ENCODE peak calls at places on chromosomes 4 and X, in four cellular contexts. One of them, this sample, is unnamed.

GRCh38 chr4:105569014-105569850 is 16.8 kb downstream of the ARHGEF38 start:
- DNase-seq in HCT116: no peak
- DNase-seq in SK-N-SH: no peak
- DNase-seq in K562: no peak
- DNase-seq in this sample: no peak

GRCh38 chr4:21531048-21531447 is 417.5 kb downstream of the KCNIP4 start:
- DNase-seq in SK-N-SH: no peak
- DNase-seq in HCT116: no peak
- DNase-seq in K562: no peak
- DNase-seq in this sample: no peak

GRCh38 chrX:25144043-25144940 is 128.5 kb upstream of the ARX start:
- DNase-seq in SK-N-SH: peak
- DNase-seq in K562: peak
- DNase-seq in HCT116: peak
- DNase-seq in this sample: peak

GRCh38 chr4:187744911-187745310 is 250.7 kb upstream of the ZFP42 start:
- DNase-seq in SK-N-SH: no peak
- DNase-seq in HCT116: peak
- DNase-seq in K562: no peak
- DNase-seq in this sample: no peak

GRCh38 chrX:6599230-6599629 is 64.3 kb upstream of the VCX3A start:
- DNase-seq in SK-N-SH: no peak
- DNase-seq in K562: no peak
- DNase-seq in HCT116: no peak
- DNase-seq in this sample: no peak

GRCh38 chr4:17613761-17614415 is 553 bp upstream of the MED28 start:
- DNase-seq in K562: no peak
- DNase-seq in SK-N-SH: no peak
- DNase-seq in HCT116: no peak
- DNase-seq in this sample: peak

GRCh38 chr4:181650033-181650825 is 593.0 kb upstream of the TENM3 start:
- DNase-seq in SK-N-SH: no peak
- DNase-seq in K562: no peak
- DNase-seq in HCT116: no peak
- DNase-seq in this sample: no peak

GRCh38 chr4:3834186-3834920 is 68.2 kb downstream of the ADRA2C start:
- DNase-seq in HCT116: no peak
- DNase-seq in K562: no peak
- DNase-seq in SK-N-SH: no peak
- DNase-seq in this sample: no peak

GRCh38 chr4:68038272-68038671 is 75.0 kb upstream of the TMPRSS11A start:
- DNase-seq in SK-N-SH: no peak
- DNase-seq in HCT116: no peak
- DNase-seq in K562: no peak
- DNase-seq in this sample: no peak

GRCh38 chr4:47647029-47647428 is 162.0 kb downstream of the ATP10D start:
- DNase-seq in K562: no peak
- DNase-seq in HCT116: no peak
- DNase-seq in SK-N-SH: no peak
- DNase-seq in this sample: no peak
- TF ChIP-seq ELF1 in K562: no peak
- TF ChIP-seq ELF1 in HCT116: no peak
- TF ChIP-seq ELF1 in SK-N-SH: no peak
- TF ChIP-seq ELF1 in this sample: no peak

DNA sequence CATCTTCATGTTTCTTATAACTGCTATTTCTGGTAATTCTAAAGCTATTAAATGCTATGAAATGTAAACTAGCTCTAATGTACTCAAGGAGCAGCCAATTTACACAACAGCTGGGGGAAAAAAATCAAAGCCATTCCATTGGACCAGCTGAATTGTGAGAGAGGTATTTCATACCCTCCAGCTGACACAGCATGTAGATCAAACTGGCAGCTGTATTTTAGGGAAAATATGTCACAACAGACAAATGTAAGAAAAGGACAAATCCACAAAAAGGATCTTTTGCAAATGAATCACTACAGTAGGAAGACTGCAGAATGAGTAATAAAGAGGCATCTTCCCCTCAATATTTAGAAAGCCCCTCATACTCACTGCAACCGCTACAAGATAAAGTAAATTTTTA is 65.1 kb upstream of the FAM47B start:
- DNase-seq in SK-N-SH: no peak
- DNase-seq in K562: no peak
- DNase-seq in HCT116: no peak
- DNase-seq in this sample: no peak
- TF ChIP-seq ELF1 in SK-N-SH: no peak
- TF ChIP-seq ELF1 in K562: no peak
- TF ChIP-seq ELF1 in HCT116: no peak
- TF ChIP-seq ELF1 in this sample: no peak

DNA sequence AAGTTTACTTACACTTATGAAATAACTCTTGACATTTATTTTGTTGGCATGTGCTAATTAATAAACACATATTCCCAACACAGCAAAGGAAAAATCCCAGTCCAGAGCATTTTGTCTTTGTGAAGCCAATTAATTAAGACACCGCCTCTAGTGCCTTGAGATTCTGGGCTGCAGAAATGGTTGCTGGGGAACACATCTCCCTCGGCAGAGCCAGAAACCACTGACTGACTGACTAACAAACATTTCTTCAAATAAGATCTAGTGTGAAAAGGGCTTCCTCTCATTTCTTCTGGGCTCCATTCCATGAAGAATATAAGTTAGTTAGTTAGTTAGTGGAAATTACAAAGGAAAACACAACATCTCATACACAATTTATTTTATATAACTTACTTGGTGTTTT is 28.4 kb upstream of the NAP1L5 start:
- DNase-seq in SK-N-SH: no peak
- DNase-seq in HCT116: no peak
- DNase-seq in K562: no peak
- DNase-seq in this sample: no peak
- TF ChIP-seq ELF1 in SK-N-SH: no peak
- TF ChIP-seq ELF1 in HCT116: no peak
- TF ChIP-seq ELF1 in K562: no peak
- TF ChIP-seq ELF1 in this sample: no peak

GRCh38 chrX:2559124-2559523 is 58.3 kb upstream of the DHRSX start:
- DNase-seq in HCT116: no peak
- DNase-seq in K562: no peak
- DNase-seq in SK-N-SH: no peak
- DNase-seq in this sample: no peak
- TF ChIP-seq ELF1 in HCT116: no peak
- TF ChIP-seq ELF1 in K562: no peak
- TF ChIP-seq ELF1 in SK-N-SH: no peak
- TF ChIP-seq ELF1 in this sample: no peak

DNA sequence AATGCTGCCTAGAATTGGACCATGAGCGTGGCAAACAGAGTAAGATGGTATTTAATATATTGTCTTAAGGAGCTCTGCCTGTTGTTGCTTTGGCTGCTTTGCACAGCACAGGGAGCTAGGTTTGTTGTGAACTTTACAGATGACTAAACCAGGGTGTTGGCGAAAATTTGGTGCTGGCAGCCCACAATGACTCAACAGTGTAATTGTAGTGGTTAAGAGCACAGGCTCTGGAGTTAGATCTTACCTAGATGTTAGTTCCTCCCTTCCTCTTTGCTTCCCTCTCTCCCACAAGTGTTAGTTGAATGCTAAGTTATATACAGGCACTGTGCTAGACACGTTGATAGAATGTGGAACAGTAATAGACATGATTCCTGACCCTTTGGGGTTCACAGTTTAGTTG is 128.9 kb upstream of the TRPC5 start:
- DNase-seq in K562: no peak
- DNase-seq in HCT116: no peak
- DNase-seq in SK-N-SH: no peak
- DNase-seq in this sample: no peak
- TF ChIP-seq ELF1 in K562: no peak
- TF ChIP-seq ELF1 in HCT116: no peak
- TF ChIP-seq ELF1 in SK-N-SH: no peak
- TF ChIP-seq ELF1 in this sample: no peak

GRCh38 chr4:101101072-101101471 is 246.3 kb downstream of the PPP3CA start:
- DNase-seq in K562: no peak
- DNase-seq in SK-N-SH: no peak
- DNase-seq in HCT116: no peak
- DNase-seq in this sample: no peak

GRCh38 chr4:101099001-101099400 is 248.3 kb downstream of the PPP3CA start:
- DNase-seq in SK-N-SH: no peak
- DNase-seq in HCT116: no peak
- DNase-seq in K562: no peak
- DNase-seq in this sample: no peak

GRCh38 chr4:101103381-101104142 is 243.8 kb downstream of the PPP3CA start:
- DNase-seq in K562: no peak
- DNase-seq in HCT116: no peak
- DNase-seq in SK-N-SH: peak
- DNase-seq in this sample: no peak

GRCh38 chr4:101104264-101105052 is 242.9 kb downstream of the PPP3CA start:
- DNase-seq in SK-N-SH: no peak
- DNase-seq in K562: no peak
- DNase-seq in HCT116: no peak
- DNase-seq in this sample: no peak

GRCh38 chr4:101102114-101102752 is 245.1 kb downstream of the PPP3CA start:
- DNase-seq in K562: no peak
- DNase-seq in SK-N-SH: peak
- DNase-seq in HCT116: no peak
- DNase-seq in this sample: no peak
- TF ChIP-seq ELF1 in K562: no peak
- TF ChIP-seq ELF1 in SK-N-SH: no peak
- TF ChIP-seq ELF1 in HCT116: no peak
- TF ChIP-seq ELF1 in this sample: no peak